ENCODE peak calls at places on chromosomes 6 and 20, in six cellular contexts. Y is dorsolateral prefrontal cortex, U is colonic mucosa, O is body of pancreas, G is ovary, D is H9. L is an unnamed sample.

GRCh38 chr20:63090052-63090451 is 83.3 kb upstream of the BHLHE23 start:
- DNase-seq in Y (no peak), U (no peak), O (no peak), G (no peak), D (peak), L (no peak)

GRCh38 chr20:56716806-56717205 is 87.7 kb downstream of the TFAP2C start:
- DNase-seq in Y (no peak), U (no peak), O (no peak), G (no peak), D (no peak), L (no peak)

GRCh38 chr6:140311146-140311545 is 936.7 kb upstream of the CITED2 start:
- DNase-seq in Y (no peak), U (no peak), O (no peak), G (no peak), D (no peak), L (no peak)

GRCh38 chr20:24872291-24873014 is 76.6 kb upstream of the CST7 start:
- DNase-seq in Y (no peak), U (no peak), O (no peak), G (no peak), D (no peak), L (no peak)

GRCh38 chr6:167547751-167548150 is 222.9 kb downstream of the TTLL2 start:
- DNase-seq in Y (no peak), U (no peak), O (no peak), G (no peak), D (no peak), L (no peak)

GRCh38 chr6:162005375-162005774 is 722.2 kb downstream of the PRKN start:
- DNase-seq in Y (no peak), U (no peak), O (no peak), G (no peak), D (no peak), L (no peak)

GRCh38 chr6:104537185-104537584 is 322.5 kb downstream of the HACE1 start:
- DNase-seq in Y (no peak), U (no peak), O (no peak), G (no peak), D (no peak), L (no peak)

GRCh38 chr20:48940170-48940569 is 18.7 kb downstream of the ARFGEF2 start:
- DNase-seq in Y (no peak), U (no peak), O (no peak), G (no peak), D (no peak), L (no peak)

GRCh38 chr20:41349266-41349665 is 8.6 kb downstream of the LPIN3 start:
- DNase-seq in Y (no peak), U (no peak), O (no peak), G (no peak), D (no peak), L (no peak)

GRCh38 chr6:27873101-27874030 is 38.8 kb downstream of the OR2B2 start:
- DNase-seq in Y (no peak), U (peak), O (no peak), G (no peak), D (peak), L (peak)

GRCh38 chr6:14452567-14453527 is 335.3 kb downstream of the CD83 start:
- DNase-seq in Y (no peak), U (no peak), O (no peak), G (no peak), D (no peak), L (peak)

GRCh38 chr20:19692100-19692499 is 66.0 kb upstream of the RIN2 start:
- DNase-seq in Y (no peak), U (no peak), O (no peak), G (no peak), D (no peak), L (no peak)

GRCh38 chr6:84193140-84193708 is 34.2 kb downstream of the CEP162 start:
- DNase-seq in Y (no peak), U (no peak), O (no peak), G (no peak), D (no peak), L (no peak)

GRCh38 chr20:64140956-64141355 is 23.3 kb upstream of the MYT1 start:
- DNase-seq in Y (no peak), U (no peak), O (no peak), G (no peak), D (no peak), L (no peak)

GRCh38 chr20:3744806-3745685 is 12.6 kb downstream of the HSPA12B start:
- DNase-seq in Y (no peak), U (peak), O (peak), G (peak), D (peak), L (peak)

GRCh38 chr20:24124951-24125650 is 136.5 kb upstream of the GGTLC1 start:
- DNase-seq in Y (peak), U (no peak), O (no peak), G (no peak), D (no peak), L (no peak)

GRCh38 chr6:136150961-136151360 is 99.2 kb downstream of the MTFR2 start:
- DNase-seq in Y (no peak), U (no peak), O (no peak), G (no peak), D (no peak), L (no peak)

GRCh38 chr6:30334077-30334476 is 7.3 kb downstream of the TRIM39 start:
- DNase-seq in Y (no peak), U (no peak), O (no peak), G (no peak), D (no peak), L (no peak)

GRCh38 chr6:123074616-123075015 is 78.6 kb downstream of the CLVS2 start:
- DNase-seq in Y (no peak), U (no peak), O (no peak), G (no peak), D (no peak), L (no peak)

GRCh38 chr6:53391170-53391569 is 42.4 kb upstream of the ELOVL5 start:
- DNase-seq in Y (no peak), U (no peak), O (no peak), G (no peak), D (no peak), L (no peak)

GRCh38 chr20:25540273-25540672 is 45.1 kb downstream of the NINL start:
- DNase-seq in Y (peak), U (no peak), O (no peak), G (no peak), D (peak), L (no peak)

GRCh38 chr20:11324990-11325389 is 592.7 kb upstream of the BTBD3 start:
- DNase-seq in Y (no peak), U (no peak), O (no peak), G (no peak), D (no peak), L (no peak)

GRCh38 chr20:58109126-58109880 is 119.2 kb downstream of the ANKRD60 start:
- DNase-seq in Y (no peak), U (no peak), O (no peak), G (no peak), D (peak), L (no peak)

GRCh38 chr6:121305957-121306607 is 28.2 kb downstream of the TBC1D32 start:
- DNase-seq in Y (no peak), U (no peak), O (no peak), G (no peak), D (no peak), L (no peak)

GRCh38 chr6:22474283-22474682 is 95.1 kb upstream of the HDGFL1 start:
- DNase-seq in Y (no peak), U (no peak), O (no peak), G (no peak), D (no peak), L (no peak)

GRCh38 chr6:39818695-39819094 is 26.5 kb downstream of the DAAM2 start:
- DNase-seq in Y (no peak), U (no peak), O (no peak), G (no peak), D (no peak), L (no peak)

GRCh38 chr6:33826537-33826936 is 22.7 kb upstream of the MLN start:
- DNase-seq in Y (no peak), U (peak), O (no peak), G (no peak), D (no peak), L (no peak)

GRCh38 chr6:137341721-137342195 is 122.6 kb upstream of the IFNGR1 start:
- DNase-seq in Y (peak), U (peak), O (peak), G (no peak), D (peak), L (peak)

GRCh38 chr20:51419236-51419635 is 123.3 kb downstream of the NFATC2 start:
- DNase-seq in Y (no peak), U (no peak), O (no peak), G (no peak), D (no peak), L (no peak)

GRCh38 chr6:146875927-146876270 is 277.1 kb downstream of the ADGB start:
- DNase-seq in Y (no peak), U (no peak), O (no peak), G (no peak), D (no peak), L (no peak)

DNA sequence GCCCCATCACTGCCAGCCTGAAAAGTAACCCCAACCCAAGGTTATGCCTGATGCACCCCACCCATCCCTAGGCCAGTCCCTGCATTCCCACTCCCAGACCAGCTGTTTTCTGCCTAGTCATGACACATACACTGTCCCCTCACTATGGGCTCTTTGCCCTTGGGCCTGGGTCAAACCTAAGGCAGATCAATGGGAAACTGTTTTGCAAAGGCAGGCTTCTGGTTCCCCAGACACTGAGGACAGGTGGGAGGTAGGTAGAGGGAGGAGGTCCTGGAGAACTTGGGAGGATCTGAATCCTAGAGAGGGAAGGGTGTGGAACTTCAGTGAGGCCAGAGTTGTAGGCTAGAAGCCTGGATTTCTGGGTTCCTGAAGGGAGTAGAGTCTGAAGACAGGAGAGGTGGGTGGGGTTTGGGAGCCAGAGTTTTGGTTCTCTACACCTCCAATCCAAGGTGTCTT is 2.1 kb downstream of the CLIC1 start:
- DNase-seq in Y (no peak), U (no peak), O (no peak), G (no peak), D (no peak), L (no peak)
- H3K27ac ChIP-seq in Y (peak), U (peak), O (peak), G (peak), D (no peak), L (peak)

GRCh38 chr20:38245753-38246152 is 14.8 kb downstream of the KIAA1755 start:
- DNase-seq in Y (no peak), U (no peak), O (no peak), G (no peak), D (no peak), L (no peak)
- H3K27ac ChIP-seq in Y (peak), U (no peak), O (no peak), G (peak), D (no peak), L (no peak)

GRCh38 chr6:35402136-35402855 is 49.8 kb upstream of the FANCE start:
- DNase-seq in Y (no peak), U (peak), O (peak), G (no peak), D (peak), L (no peak)
- H3K27ac ChIP-seq in Y (no peak), U (no peak), O (peak), G (no peak), D (no peak), L (no peak)

GRCh38 chr6:157218371-157219198 is 104.7 kb downstream of the TMEM242 start:
- DNase-seq in Y (peak), U (peak), O (peak), G (no peak), D (no peak), L (no peak)

GRCh38 chr6:157217894-157218370 is 105.4 kb downstream of the TMEM242 start:
- DNase-seq in Y (peak), U (peak), O (no peak), G (no peak), D (no peak), L (no peak)

GRCh38 chr6:157220485-157220884 is 102.8 kb downstream of the TMEM242 start:
- DNase-seq in Y (no peak), U (no peak), O (no peak), G (no peak), D (no peak), L (no peak)

GRCh38 chr6:157221049-157221816 is 102.1 kb downstream of the TMEM242 start:
- DNase-seq in Y (peak), U (peak), O (peak), G (peak), D (peak), L (peak)

DNA sequence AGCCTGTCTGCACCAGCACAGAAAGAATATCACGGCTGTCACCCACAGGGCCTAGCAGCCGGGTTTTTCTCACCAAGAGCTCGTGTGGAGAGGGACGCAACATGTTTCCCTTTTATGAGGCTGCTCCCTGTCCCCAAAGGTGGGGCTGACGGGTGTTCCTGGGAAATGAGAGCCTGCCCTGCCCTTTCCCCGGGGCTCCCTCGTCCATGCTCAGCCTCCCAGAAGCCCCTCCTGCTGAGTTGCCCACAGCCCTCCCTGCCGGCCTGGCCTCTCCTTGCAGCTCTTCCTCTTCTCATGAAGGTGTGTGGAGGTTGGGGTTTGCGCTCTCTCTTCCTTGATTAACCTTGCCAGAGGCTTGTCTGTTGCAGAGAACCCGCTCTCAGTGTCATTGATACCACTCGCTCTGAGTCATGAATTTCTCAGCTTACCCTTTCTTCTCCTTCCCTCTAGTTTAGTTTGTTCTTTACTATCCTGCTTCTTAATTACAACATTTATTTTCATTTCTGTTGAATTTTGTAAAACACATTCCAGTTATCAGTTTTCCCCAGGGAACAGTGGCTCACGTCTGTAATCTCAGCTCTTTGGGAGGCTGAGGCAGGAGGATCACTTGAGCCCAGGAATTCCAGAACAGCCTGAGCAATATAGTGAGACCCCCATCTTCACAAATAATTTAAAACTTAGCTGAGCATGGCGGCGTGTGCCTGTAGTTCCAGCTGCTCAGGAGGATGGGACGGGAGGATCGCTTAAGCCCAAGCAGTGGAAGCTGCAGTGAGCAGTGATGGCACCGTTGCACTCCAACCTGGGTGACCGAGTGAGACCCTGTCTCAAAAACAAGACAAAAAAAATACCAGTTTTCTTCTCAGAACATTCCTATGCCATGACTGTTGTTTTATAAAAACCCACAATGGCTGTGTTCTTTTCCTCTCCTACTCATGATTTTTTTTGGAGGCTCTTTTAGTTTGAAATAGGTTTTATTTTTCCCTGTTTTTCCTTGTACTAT is 103.8 kb downstream of the TMEM242 start:
- DNase-seq in Y (no peak), U (peak), O (peak), G (no peak), D (peak), L (peak)
- H3K27ac ChIP-seq in Y (no peak), U (no peak), O (no peak), G (no peak), D (no peak), L (no peak)

GRCh38 chr6:24355422-24355821 is 2.4 kb downstream of the DCDC2 start:
- DNase-seq in Y (no peak), U (no peak), O (no peak), G (no peak), D (no peak), L (no peak)

GRCh38 chr6:24356310-24357035 is 1.4 kb downstream of the DCDC2 start:
- DNase-seq in Y (no peak), U (no peak), O (no peak), G (no peak), D (no peak), L (no peak)

GRCh38 chr6:24358219-24358821 is 461 bp upstream of the DCDC2 start:
- DNase-seq in Y (no peak), U (peak), O (peak), G (peak), D (no peak), L (no peak)

GRCh38 chr6:24359640-24360454 is 2.0 kb upstream of the DCDC2 start:
- DNase-seq in Y (peak), U (peak), O (peak), G (peak), D (peak), L (peak)

GRCh38 chr6:24357336-24358218 is at the start of gene DCDC2:
- DNase-seq in Y (peak), U (peak), O (peak), G (peak), D (peak), L (no peak)
- H3K27ac ChIP-seq in Y (no peak), U (peak), O (peak), G (no peak), D (no peak), L (no peak)

DNA sequence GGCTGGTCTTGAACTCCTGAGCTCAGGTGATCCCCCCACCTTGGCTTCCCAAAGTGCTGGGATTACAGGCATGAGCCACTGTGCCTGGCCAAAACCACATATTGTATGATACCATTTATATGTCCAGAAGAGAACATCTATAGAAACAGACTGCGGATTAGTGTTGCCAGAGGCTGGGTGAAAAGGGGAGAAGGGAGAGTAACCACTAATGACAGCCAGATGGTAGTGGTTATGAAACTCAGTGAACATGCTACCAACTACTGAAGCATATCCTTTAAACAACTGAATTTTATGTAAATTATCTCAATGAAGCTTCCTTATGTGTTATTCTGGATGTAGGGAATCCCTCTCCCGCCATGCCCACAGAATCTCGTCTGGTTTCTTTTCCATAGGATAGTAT is 15.7 kb downstream of the SLC23A2 start:
- DNase-seq in Y (no peak), U (no peak), O (no peak), G (no peak), D (no peak), L (no peak)
- H3K27ac ChIP-seq in Y (no peak), U (no peak), O (no peak), G (peak), D (no peak), L (no peak)

DNA sequence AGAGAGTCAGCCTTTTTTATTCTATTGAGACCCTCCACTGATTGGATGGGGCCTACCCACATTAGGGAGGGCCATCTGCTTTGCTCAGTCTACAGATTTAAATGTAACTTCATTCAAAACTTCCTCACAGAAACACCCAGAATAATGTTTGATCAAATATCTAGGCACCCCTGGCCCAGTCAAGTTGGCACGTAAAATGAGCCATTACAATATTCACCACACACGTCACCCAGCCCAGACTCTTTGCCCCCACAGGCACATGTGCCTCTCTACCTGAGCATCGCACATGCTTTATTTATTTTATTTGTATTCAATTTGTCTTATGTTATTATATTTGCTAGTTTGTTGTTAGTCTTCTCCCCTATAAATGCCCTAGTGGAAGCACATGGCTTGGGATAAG is 70.9 kb upstream of the EYA2 start:
- DNase-seq in Y (no peak), U (no peak), O (no peak), G (no peak), D (no peak), L (no peak)
- H3K27ac ChIP-seq in Y (no peak), U (peak), O (peak), G (no peak), D (no peak), L (no peak)

DNA sequence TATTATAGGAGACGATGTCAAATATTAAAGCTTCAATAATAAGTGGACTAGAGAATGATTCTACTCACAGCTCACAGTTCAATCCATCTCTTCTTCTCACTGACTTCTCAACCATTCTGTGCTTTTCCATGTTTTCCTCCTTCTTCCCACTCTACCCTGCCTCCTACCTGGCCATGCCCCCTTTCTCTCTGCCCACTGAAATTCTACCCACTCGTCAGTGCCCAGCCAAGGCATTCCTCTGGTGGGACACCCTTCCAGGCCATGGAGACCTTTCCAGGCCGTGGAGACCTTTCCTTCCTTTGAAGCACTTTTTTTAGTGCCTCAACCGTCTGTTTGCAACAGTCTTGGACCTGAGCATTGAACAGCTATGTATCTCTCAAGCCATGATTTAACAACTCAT is 18.5 kb downstream of the BACH2 start:
- DNase-seq in Y (no peak), U (no peak), O (no peak), G (no peak), D (no peak), L (no peak)
- H3K27ac ChIP-seq in Y (no peak), U (no peak), O (no peak), G (no peak), D (no peak), L (no peak)

GRCh38 chr20:62026564-62026856 is 39.2 kb downstream of the TAF4 start:
- DNase-seq in Y (no peak), U (no peak), O (no peak), G (no peak), D (no peak), L (no peak)

GRCh38 chr20:62027116-62027515 is 38.6 kb downstream of the TAF4 start:
- DNase-seq in Y (no peak), U (no peak), O (no peak), G (no peak), D (no peak), L (no peak)

GRCh38 chr20:62028384-62028783 is 37.3 kb downstream of the TAF4 start:
- DNase-seq in Y (no peak), U (no peak), O (no peak), G (no peak), D (no peak), L (no peak)

GRCh38 chr20:62029296-62029695 is 36.4 kb downstream of the TAF4 start:
- DNase-seq in Y (no peak), U (no peak), O (no peak), G (no peak), D (no peak), L (no peak)

GRCh38 chr20:62027698-62028321 is 37.9 kb downstream of the TAF4 start:
- DNase-seq in Y (no peak), U (no peak), O (no peak), G (no peak), D (no peak), L (no peak)
- H3K27ac ChIP-seq in Y (no peak), U (no peak), O (peak), G (no peak), D (no peak), L (no peak)